ENCODE peak calls at places on chromosome 6, in ten cellular contexts. One of them, this sample, is unnamed.

GRCh38 chr6:16711551-16712249 is 49.6 kb downstream of the ATXN1 start:
- DNase-seq in esophagus squamous epithelium: no peak
- DNase-seq in mesendoderm: no peak
- DNase-seq in HepG2: peak; percentile 59
- DNase-seq in IMR-90: no peak
- DNase-seq in heart left ventricle: no peak
- DNase-seq in astrocyte: no peak
- DNase-seq in mammary epithelial cell: peak; percentile 79
- DNase-seq in foreskin keratinocyte: peak; percentile 72
- DNase-seq in thyroid gland: no peak
- DNase-seq in this sample: no peak

GRCh38 chr6:141307309-141307998 is 825.3 kb upstream of the GJE1 start:
- DNase-seq in esophagus squamous epithelium: no peak
- DNase-seq in mesendoderm: no peak
- DNase-seq in HepG2: no peak
- DNase-seq in IMR-90: no peak
- DNase-seq in heart left ventricle: no peak
- DNase-seq in astrocyte: no peak
- DNase-seq in mammary epithelial cell: peak; percentile 19
- DNase-seq in foreskin keratinocyte: no peak
- DNase-seq in thyroid gland: no peak
- DNase-seq in this sample: no peak

GRCh38 chr6:135419162-135419561 is 78.4 kb downstream of the AHI1 start:
- DNase-seq in esophagus squamous epithelium: no peak
- DNase-seq in mesendoderm: no peak
- DNase-seq in HepG2: no peak
- DNase-seq in IMR-90: peak; percentile 91
- DNase-seq in heart left ventricle: no peak
- DNase-seq in astrocyte: peak; percentile 81
- DNase-seq in mammary epithelial cell: no peak
- DNase-seq in foreskin keratinocyte: no peak
- DNase-seq in thyroid gland: no peak
- DNase-seq in this sample: no peak

GRCh38 chr6:134416501-134417154 is 98.7 kb upstream of the SGK1 start:
- DNase-seq in esophagus squamous epithelium: no peak
- DNase-seq in mesendoderm: no peak
- DNase-seq in HepG2: no peak
- DNase-seq in IMR-90: peak; percentile 61
- DNase-seq in heart left ventricle: no peak
- DNase-seq in astrocyte: peak; percentile 75
- DNase-seq in mammary epithelial cell: no peak
- DNase-seq in foreskin keratinocyte: no peak
- DNase-seq in thyroid gland: no peak
- DNase-seq in this sample: no peak

GRCh38 chr6:31900917-31901414 is 920 bp downstream of the ZBTB12 start:
- DNase-seq in esophagus squamous epithelium: no peak
- DNase-seq in mesendoderm: peak; percentile 66
- DNase-seq in HepG2: no peak
- DNase-seq in IMR-90: no peak
- DNase-seq in heart left ventricle: no peak
- DNase-seq in astrocyte: no peak
- DNase-seq in mammary epithelial cell: no peak
- DNase-seq in foreskin keratinocyte: no peak
- DNase-seq in thyroid gland: peak; percentile 42
- DNase-seq in this sample: peak; percentile 41

GRCh38 chr6:169205176-169206160 is 48.2 kb downstream of the THBS2 start:
- DNase-seq in esophagus squamous epithelium: no peak
- DNase-seq in mesendoderm: no peak
- DNase-seq in HepG2: no peak
- DNase-seq in IMR-90: peak; percentile 79
- DNase-seq in heart left ventricle: no peak
- DNase-seq in astrocyte: peak; percentile 87
- DNase-seq in mammary epithelial cell: no peak
- DNase-seq in foreskin keratinocyte: no peak
- DNase-seq in thyroid gland: no peak
- DNase-seq in this sample: no peak

GRCh38 chr6:36871686-36872085 is 2.9 kb downstream of the PPIL1 start:
- DNase-seq in esophagus squamous epithelium: no peak
- DNase-seq in mesendoderm: no peak
- DNase-seq in HepG2: no peak
- DNase-seq in IMR-90: no peak
- DNase-seq in heart left ventricle: no peak
- DNase-seq in astrocyte: no peak
- DNase-seq in mammary epithelial cell: no peak
- DNase-seq in foreskin keratinocyte: no peak
- DNase-seq in thyroid gland: no peak
- DNase-seq in this sample: no peak

GRCh38 chr6:131950767-131951575 is at the start of gene CCN2:
- DNase-seq in esophagus squamous epithelium: no peak
- DNase-seq in mesendoderm: peak; percentile 99
- DNase-seq in HepG2: peak; percentile 100
- DNase-seq in IMR-90: peak; percentile 100
- DNase-seq in heart left ventricle: peak; percentile 85
- DNase-seq in astrocyte: peak; percentile 99
- DNase-seq in mammary epithelial cell: peak; percentile 89
- DNase-seq in foreskin keratinocyte: peak; percentile 95
- DNase-seq in thyroid gland: peak; percentile 95
- DNase-seq in this sample: peak; percentile 87

GRCh38 chr6:9766240-9766915 is 648.5 kb downstream of the TFAP2A start:
- DNase-seq in esophagus squamous epithelium: no peak
- DNase-seq in mesendoderm: peak; percentile 53
- DNase-seq in HepG2: no peak
- DNase-seq in IMR-90: peak; percentile 86
- DNase-seq in heart left ventricle: no peak
- DNase-seq in astrocyte: peak; percentile 54
- DNase-seq in mammary epithelial cell: peak; percentile 56
- DNase-seq in foreskin keratinocyte: peak; percentile 86
- DNase-seq in thyroid gland: no peak
- DNase-seq in this sample: no peak

GRCh38 chr6:14921170-14921569 is 324.7 kb upstream of the JARID2 start:
- DNase-seq in esophagus squamous epithelium: no peak
- DNase-seq in mesendoderm: no peak
- DNase-seq in HepG2: no peak
- DNase-seq in IMR-90: peak; percentile 12
- DNase-seq in heart left ventricle: peak; percentile 59
- DNase-seq in astrocyte: peak; percentile 67
- DNase-seq in mammary epithelial cell: no peak
- DNase-seq in foreskin keratinocyte: no peak
- DNase-seq in thyroid gland: peak; percentile 30
- DNase-seq in this sample: peak; percentile 22

GRCh38 chr6:108080010-108080780 is 5.7 kb upstream of the OSTM1 start:
- DNase-seq in esophagus squamous epithelium: no peak
- DNase-seq in mesendoderm: peak; percentile 86
- DNase-seq in HepG2: no peak
- DNase-seq in IMR-90: peak; percentile 58
- DNase-seq in heart left ventricle: no peak
- DNase-seq in astrocyte: peak; percentile 40
- DNase-seq in mammary epithelial cell: peak; percentile 18
- DNase-seq in foreskin keratinocyte: peak; percentile 47
- DNase-seq in thyroid gland: no peak
- DNase-seq in this sample: no peak

GRCh38 chr6:22320750-22321149 is 23.9 kb upstream of the PRL start:
- DNase-seq in esophagus squamous epithelium: no peak
- DNase-seq in mesendoderm: peak; percentile 81
- DNase-seq in HepG2: peak; percentile 2
- DNase-seq in IMR-90: peak; percentile 93
- DNase-seq in heart left ventricle: no peak
- DNase-seq in astrocyte: peak; percentile 98
- DNase-seq in mammary epithelial cell: peak; percentile 52
- DNase-seq in foreskin keratinocyte: peak; percentile 64
- DNase-seq in thyroid gland: no peak
- DNase-seq in this sample: no peak

DNA sequence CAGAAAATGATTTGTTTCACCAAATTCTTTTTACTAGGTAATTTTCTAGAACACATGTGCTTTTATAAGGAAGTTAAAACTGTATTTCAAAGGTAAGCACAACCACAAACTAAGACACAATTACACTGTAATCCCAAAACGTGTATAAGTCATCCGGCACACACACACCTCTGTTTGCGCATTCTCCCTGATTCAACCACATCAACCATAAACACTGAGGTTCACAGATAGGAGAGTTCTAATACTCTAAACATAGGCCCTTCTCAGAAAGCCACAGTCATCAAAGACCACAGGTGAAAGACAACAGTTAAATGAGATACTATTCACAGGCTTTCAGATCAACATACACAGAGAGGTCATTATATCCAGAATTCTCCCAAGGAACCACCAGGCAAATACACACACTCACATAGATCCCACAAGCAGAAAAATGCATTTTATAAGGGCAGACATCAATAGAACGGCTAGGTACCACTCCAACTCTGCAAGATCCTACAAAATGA is 6.8 kb upstream of the FBXO9 start:
- DNase-seq in esophagus squamous epithelium: no peak
- DNase-seq in mesendoderm: no peak
- DNase-seq in HepG2: no peak
- DNase-seq in IMR-90: no peak
- DNase-seq in heart left ventricle: no peak
- DNase-seq in astrocyte: no peak
- DNase-seq in mammary epithelial cell: no peak
- DNase-seq in foreskin keratinocyte: no peak
- DNase-seq in thyroid gland: no peak
- DNase-seq in this sample: no peak
- H3K4me1 ChIP-seq in esophagus squamous epithelium: peaks cover 27% of the 10 kb centered on the region
- H3K4me1 ChIP-seq in mesendoderm: no peaks in the 10 kb centered on the region
- H3K4me1 ChIP-seq in HepG2: peaks cover 80% of the 10 kb centered on the region
- H3K4me1 ChIP-seq in IMR-90: peaks cover 8% of the 10 kb centered on the region
- H3K4me1 ChIP-seq in heart left ventricle: peaks cover 51% of the 10 kb centered on the region
- H3K4me1 ChIP-seq in astrocyte: peaks cover 17% of the 10 kb centered on the region
- H3K4me1 ChIP-seq in mammary epithelial cell: peaks cover 11% of the 10 kb centered on the region
- H3K4me1 ChIP-seq in foreskin keratinocyte: peaks cover 10% of the 10 kb centered on the region
- H3K4me1 ChIP-seq in thyroid gland: peaks cover 26% of the 10 kb centered on the region
- H3K4me1 ChIP-seq in this sample: peaks cover 59% of the 10 kb centered on the region

DNA sequence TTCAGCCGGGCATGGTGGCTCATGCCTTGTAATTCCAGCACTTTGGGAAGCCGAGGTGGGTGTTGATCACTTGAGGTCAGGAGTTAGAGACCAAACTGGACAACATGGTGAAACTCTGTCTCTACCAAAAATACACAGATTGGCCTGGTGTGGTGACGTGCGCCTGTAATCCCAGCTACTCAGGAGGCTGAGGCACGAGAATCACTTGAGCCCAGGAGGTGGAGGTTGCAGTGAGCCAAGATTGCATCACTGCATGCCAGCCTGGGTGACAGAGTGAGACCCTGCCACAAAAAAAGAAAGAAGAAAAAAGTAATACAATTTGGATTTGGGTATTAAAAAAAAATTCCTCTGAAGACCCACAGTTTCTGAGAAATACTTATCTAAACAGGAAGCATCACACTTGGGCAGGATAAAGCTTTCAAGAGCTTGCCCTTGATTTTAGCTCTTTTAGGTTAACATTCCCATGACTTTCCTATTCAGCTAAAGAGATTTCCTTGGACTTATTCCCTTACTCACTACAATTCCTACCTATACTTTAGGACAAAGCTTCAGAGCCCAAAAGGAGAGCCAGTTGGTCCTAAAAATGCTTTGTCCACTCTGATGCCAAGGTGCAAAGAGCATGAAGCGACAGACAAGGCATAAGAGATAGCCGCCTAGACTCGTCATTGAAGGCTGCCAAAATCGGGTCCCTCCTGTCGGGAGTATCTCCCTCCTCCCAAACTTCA is 1.9 kb downstream of the ELOVL2 start:
- DNase-seq in esophagus squamous epithelium: no peak
- DNase-seq in mesendoderm: no peak
- DNase-seq in HepG2: peak; percentile 24
- DNase-seq in IMR-90: no peak
- DNase-seq in heart left ventricle: no peak
- DNase-seq in astrocyte: no peak
- DNase-seq in mammary epithelial cell: no peak
- DNase-seq in foreskin keratinocyte: no peak
- DNase-seq in thyroid gland: no peak
- DNase-seq in this sample: no peak
- H3K27me3 ChIP-seq in esophagus squamous epithelium: peaks cover 73% of the 10 kb centered on the region
- H3K27me3 ChIP-seq in mesendoderm: peaks cover 13% of the 10 kb centered on the region
- H3K27me3 ChIP-seq in HepG2: no peaks in the 10 kb centered on the region
- H3K27me3 ChIP-seq in IMR-90: no peaks in the 10 kb centered on the region
- H3K27me3 ChIP-seq in heart left ventricle: peaks cover 7% of the 10 kb centered on the region
- H3K27me3 ChIP-seq in astrocyte: peaks cover 12% of the 10 kb centered on the region
- H3K27me3 ChIP-seq in mammary epithelial cell: peaks cover 30% of the 10 kb centered on the region
- H3K27me3 ChIP-seq in foreskin keratinocyte: peaks cover 68% of the 10 kb centered on the region
- H3K27me3 ChIP-seq in thyroid gland: peaks cover 6% of the 10 kb centered on the region
- H3K27me3 ChIP-seq in this sample: peaks cover 10% of the 10 kb centered on the region

DNA sequence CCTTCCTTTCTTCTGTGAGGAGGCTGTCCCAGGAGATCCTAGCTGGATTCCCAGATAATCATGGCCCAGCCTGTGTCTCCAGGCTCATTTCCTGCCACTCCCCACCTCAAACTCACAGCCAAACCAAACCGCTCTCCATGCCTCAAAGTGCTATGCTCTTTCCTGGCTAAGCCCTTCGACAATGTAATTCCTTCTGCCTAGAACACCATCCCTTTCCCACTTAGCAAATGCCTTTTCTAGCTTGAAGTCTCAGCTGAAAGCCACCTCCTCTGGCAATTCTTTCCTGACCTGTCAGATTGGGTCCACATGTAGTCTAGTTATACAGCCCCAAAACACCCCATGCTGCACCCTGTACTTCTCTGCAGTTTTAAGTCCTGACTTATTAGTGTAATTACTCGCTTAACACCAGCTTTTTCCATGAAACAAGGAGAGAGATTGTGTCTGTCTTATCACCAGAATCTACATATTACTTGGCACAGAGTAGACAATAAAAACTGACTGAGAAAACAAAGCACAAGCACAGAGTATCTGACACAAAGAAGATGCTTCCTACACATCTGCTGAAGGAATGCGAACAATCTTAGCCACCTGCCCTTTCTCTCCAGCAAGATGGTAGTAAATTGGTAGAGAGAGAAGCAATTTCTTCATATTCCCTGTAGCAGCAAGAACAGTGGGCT is 5.4 kb downstream of the TRIM26 start:
- DNase-seq in esophagus squamous epithelium: no peak
- DNase-seq in mesendoderm: peak; percentile 53
- DNase-seq in HepG2: no peak
- DNase-seq in IMR-90: no peak
- DNase-seq in heart left ventricle: peak; percentile 38
- DNase-seq in astrocyte: peak; percentile 36
- DNase-seq in mammary epithelial cell: peak; percentile 19
- DNase-seq in foreskin keratinocyte: peak; percentile 15
- DNase-seq in thyroid gland: no peak
- DNase-seq in this sample: no peak
- H3K4me1 ChIP-seq in esophagus squamous epithelium: peaks cover 59% of the 10 kb centered on the region
- H3K4me1 ChIP-seq in mesendoderm: peaks cover 18% of the 10 kb centered on the region
- H3K4me1 ChIP-seq in HepG2: peaks cover 85% of the 10 kb centered on the region
- H3K4me1 ChIP-seq in IMR-90: peaks cover 12% of the 10 kb centered on the region
- H3K4me1 ChIP-seq in heart left ventricle: peaks cover 59% of the 10 kb centered on the region
- H3K4me1 ChIP-seq in astrocyte: peaks cover 29% of the 10 kb centered on the region
- H3K4me1 ChIP-seq in mammary epithelial cell: peaks cover 39% of the 10 kb centered on the region
- H3K4me1 ChIP-seq in foreskin keratinocyte: peaks cover 21% of the 10 kb centered on the region
- H3K4me1 ChIP-seq in thyroid gland: peaks cover 54% of the 10 kb centered on the region
- H3K4me1 ChIP-seq in this sample: peaks cover 69% of the 10 kb centered on the region

DNA sequence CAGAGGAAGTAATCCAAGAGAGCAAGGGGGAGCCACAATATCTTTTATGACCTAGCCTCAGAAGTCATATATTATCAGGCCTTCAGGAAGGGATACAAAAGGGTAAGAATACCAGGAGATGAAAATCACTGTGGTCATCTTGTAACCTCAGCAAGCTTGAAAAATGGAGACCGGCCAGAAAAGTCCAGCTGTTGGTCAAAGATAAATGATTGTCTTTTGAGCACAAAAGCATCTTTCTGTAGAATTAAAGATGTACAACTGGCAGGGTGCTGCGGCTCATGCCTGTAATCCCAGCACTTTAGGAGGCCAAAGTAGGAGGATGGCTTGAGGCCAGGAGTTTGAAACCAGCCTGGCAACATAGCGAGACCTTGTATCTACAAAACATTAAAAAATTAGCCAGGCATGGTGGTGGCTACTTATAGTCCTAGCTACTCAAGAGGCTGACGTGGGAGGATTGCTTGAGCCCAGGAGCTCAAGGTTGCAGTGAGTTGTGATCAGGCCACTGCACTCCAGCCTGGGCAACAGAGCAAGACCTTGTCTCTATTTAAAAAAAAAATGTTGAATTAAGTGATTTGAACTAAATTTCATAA is 118.0 kb upstream of the MARCKS start:
- DNase-seq in esophagus squamous epithelium: no peak
- DNase-seq in mesendoderm: no peak
- DNase-seq in HepG2: no peak
- DNase-seq in IMR-90: no peak
- DNase-seq in heart left ventricle: no peak
- DNase-seq in astrocyte: no peak
- DNase-seq in mammary epithelial cell: no peak
- DNase-seq in foreskin keratinocyte: no peak
- DNase-seq in thyroid gland: peak; percentile 48
- DNase-seq in this sample: no peak
- H3K27me3 ChIP-seq in esophagus squamous epithelium: no peaks in the 10 kb centered on the region
- H3K27me3 ChIP-seq in mesendoderm: no peaks in the 10 kb centered on the region
- H3K27me3 ChIP-seq in HepG2: no peaks in the 10 kb centered on the region
- H3K27me3 ChIP-seq in IMR-90: no peaks in the 10 kb centered on the region
- H3K27me3 ChIP-seq in heart left ventricle: no peaks in the 10 kb centered on the region
- H3K27me3 ChIP-seq in astrocyte: no peaks in the 10 kb centered on the region
- H3K27me3 ChIP-seq in mammary epithelial cell: no peaks in the 10 kb centered on the region
- H3K27me3 ChIP-seq in foreskin keratinocyte: no peaks in the 10 kb centered on the region
- H3K27me3 ChIP-seq in thyroid gland: no peaks in the 10 kb centered on the region
- H3K27me3 ChIP-seq in this sample: no peaks in the 10 kb centered on the region